ENCODE peak calls at places on chromosomes 7 and 10, in four cellular contexts. One of them, this sample, is unnamed.

GRCh38 chr10:69734797-69735468 is 66.8 kb upstream of the COL13A1 start:
- DNase-seq in K562: no peak
- DNase-seq in GM12878: no peak
- DNase-seq in HepG2: no peak
- DNase-seq in this sample: no peak

GRCh38 chr10:110504111-110504735 is 6.5 kb downstream of the DUSP5 start:
- DNase-seq in K562: peak; percentile 39
- DNase-seq in HepG2: no peak
- DNase-seq in GM12878: peak; percentile 93
- DNase-seq in this sample: no peak

GRCh38 chr10:30788307-30788706 is 158.8 kb upstream of the LYZL2 start:
- DNase-seq in HepG2: no peak
- DNase-seq in GM12878: no peak
- DNase-seq in K562: no peak
- DNase-seq in this sample: no peak

GRCh38 chr7:20408467-20408826 is 77.7 kb downstream of the ITGB8 start:
- DNase-seq in GM12878: no peak
- DNase-seq in K562: no peak
- DNase-seq in HepG2: no peak
- DNase-seq in this sample: no peak

GRCh38 chr7:1536105-1536767 is 5.7 kb downstream of the MAFK start:
- DNase-seq in K562: no peak
- DNase-seq in HepG2: no peak
- DNase-seq in GM12878: no peak
- DNase-seq in this sample: no peak

GRCh38 chr10:15293862-15294835 is 76.9 kb downstream of the FAM171A1 start:
- DNase-seq in GM12878: no peak
- DNase-seq in K562: no peak
- DNase-seq in HepG2: no peak
- DNase-seq in this sample: no peak

GRCh38 chr7:7044806-7045205 is 137.5 kb upstream of the C1GALT1 start:
- DNase-seq in GM12878: no peak
- DNase-seq in HepG2: no peak
- DNase-seq in K562: no peak
- DNase-seq in this sample: no peak

GRCh38 chr7:158495256-158495655 is 92.4 kb downstream of the PTPRN2 start:
- DNase-seq in GM12878: no peak
- DNase-seq in K562: no peak
- DNase-seq in HepG2: no peak
- DNase-seq in this sample: no peak

GRCh38 chr10:43114031-43114742 is 24.1 kb upstream of the CSGALNACT2 start:
- DNase-seq in HepG2: no peak
- DNase-seq in GM12878: no peak
- DNase-seq in K562: no peak
- DNase-seq in this sample: no peak

GRCh38 chr10:133058267-133059092 is 29.2 kb upstream of the ADGRA1 start:
- DNase-seq in K562: no peak
- DNase-seq in HepG2: no peak
- DNase-seq in GM12878: no peak
- DNase-seq in this sample: no peak

GRCh38 chr7:1704326-1705241 is 34.5 kb downstream of the ELFN1 start:
- DNase-seq in GM12878: no peak
- DNase-seq in HepG2: no peak
- DNase-seq in K562: no peak
- DNase-seq in this sample: no peak

GRCh38 chr7:105776068-105776790 is 100.2 kb downstream of the ATXN7L1 start:
- DNase-seq in HepG2: peak; percentile 90
- DNase-seq in K562: peak; percentile 42
- DNase-seq in GM12878: no peak
- DNase-seq in this sample: no peak

GRCh38 chr10:70518695-70519094 is 40.1 kb downstream of the PALD1 start:
- DNase-seq in K562: no peak
- DNase-seq in HepG2: no peak
- DNase-seq in GM12878: no peak
- DNase-seq in this sample: no peak

GRCh38 chr7:141012696-141013344 is 1.9 kb downstream of the MRPS33 start:
- DNase-seq in GM12878: no peak
- DNase-seq in K562: peak; percentile 55
- DNase-seq in HepG2: no peak
- DNase-seq in this sample: no peak

GRCh38 chr7:14457567-14458453 is 444.7 kb downstream of the DGKB start:
- DNase-seq in K562: peak; percentile 51
- DNase-seq in GM12878: no peak
- DNase-seq in HepG2: peak; percentile 26
- DNase-seq in this sample: peak; percentile 68

GRCh38 chr10:6766061-6766460 is 186.0 kb upstream of the PRKCQ start:
- DNase-seq in HepG2: no peak
- DNase-seq in K562: no peak
- DNase-seq in GM12878: no peak
- DNase-seq in this sample: no peak

GRCh38 chr7:30652951-30653641 is 29.2 kb downstream of the CRHR2 start:
- DNase-seq in GM12878: no peak
- DNase-seq in K562: no peak
- DNase-seq in HepG2: no peak
- DNase-seq in this sample: no peak

GRCh38 chr7:131071786-131072504 is 255.7 kb upstream of the MKLN1 start:
- DNase-seq in HepG2: no peak
- DNase-seq in K562: peak; percentile 61
- DNase-seq in GM12878: no peak
- DNase-seq in this sample: no peak

GRCh38 chr7:99409192-99409572 is 413 bp downstream of the BUD31 start:
- DNase-seq in HepG2: no peak
- DNase-seq in K562: peak; percentile 55
- DNase-seq in GM12878: no peak
- DNase-seq in this sample: no peak

GRCh38 chr10:74981831-74982633 is 129.4 kb upstream of the SAMD8 start:
- DNase-seq in HepG2: no peak
- DNase-seq in GM12878: no peak
- DNase-seq in K562: no peak
- DNase-seq in this sample: no peak

GRCh38 chr7:12766416-12766815 is 79.0 kb downstream of the ARL4A start:
- DNase-seq in HepG2: no peak
- DNase-seq in GM12878: no peak
- DNase-seq in K562: no peak
- DNase-seq in this sample: no peak

GRCh38 chr7:27124096-27124978 is 6.2 kb downstream of the HOXA4 start:
- DNase-seq in HepG2: no peak
- DNase-seq in GM12878: no peak
- DNase-seq in K562: no peak
- DNase-seq in this sample: no peak

GRCh38 chr7:125930848-125931247 is 1001.2 kb upstream of the POT1 start:
- DNase-seq in GM12878: no peak
- DNase-seq in HepG2: no peak
- DNase-seq in K562: no peak
- DNase-seq in this sample: no peak

GRCh38 chr7:62361-63116 is 129.8 kb upstream of the FAM20C start:
- DNase-seq in GM12878: no peak
- DNase-seq in HepG2: no peak
- DNase-seq in K562: no peak
- DNase-seq in this sample: no peak

GRCh38 chr10:3166496-3167290 is 5.9 kb downstream of the PITRM1 start:
- DNase-seq in HepG2: no peak
- DNase-seq in K562: no peak
- DNase-seq in GM12878: no peak
- DNase-seq in this sample: no peak

GRCh38 chr7:36781011-36781738 is 56.9 kb upstream of the AOAH start:
- DNase-seq in HepG2: peak; percentile 13
- DNase-seq in K562: no peak
- DNase-seq in GM12878: no peak
- DNase-seq in this sample: no peak

GRCh38 chr7:23337374-23337773 is 38.2 kb downstream of the MALSU1 start:
- DNase-seq in K562: no peak
- DNase-seq in HepG2: no peak
- DNase-seq in GM12878: no peak
- DNase-seq in this sample: no peak

GRCh38 chr7:27133409-27134157 is 3.0 kb upstream of the HOXA4 start:
- DNase-seq in HepG2: peak; percentile 94
- DNase-seq in GM12878: no peak
- DNase-seq in K562: no peak
- DNase-seq in this sample: no peak

GRCh38 chr7:46953008-46953407 is 628.9 kb downstream of the TNS3 start:
- DNase-seq in HepG2: no peak
- DNase-seq in K562: no peak
- DNase-seq in GM12878: no peak
- DNase-seq in this sample: no peak

GRCh38 chr7:20021834-20022233 is 195.3 kb downstream of the MACC1 start:
- DNase-seq in K562: no peak
- DNase-seq in HepG2: no peak
- DNase-seq in GM12878: peak; percentile 48
- DNase-seq in this sample: no peak

GRCh38 chr10:121069061-121069850 is 218.1 kb downstream of the WDR11 start:
- DNase-seq in K562: no peak
- DNase-seq in HepG2: no peak
- DNase-seq in GM12878: peak; percentile 7
- DNase-seq in this sample: no peak

GRCh38 chr7:135853499-135853898 is 104.9 kb upstream of the FAM180A start:
- DNase-seq in HepG2: no peak
- DNase-seq in K562: no peak
- DNase-seq in GM12878: no peak
- DNase-seq in this sample: no peak

GRCh38 chr7:51243631-51244030 is 73.0 kb downstream of the COBL start:
- DNase-seq in GM12878: no peak
- DNase-seq in K562: no peak
- DNase-seq in HepG2: no peak
- DNase-seq in this sample: no peak

GRCh38 chr7:86644282-86645173 is 819 bp downstream of the GRM3 start:
- DNase-seq in GM12878: no peak
- DNase-seq in HepG2: no peak
- DNase-seq in K562: no peak
- DNase-seq in this sample: no peak

GRCh38 chr10:77702166-77702565 is 64.6 kb upstream of the KCNMA1 start:
- DNase-seq in K562: no peak
- DNase-seq in HepG2: no peak
- DNase-seq in GM12878: no peak
- DNase-seq in this sample: no peak

GRCh38 chr10:8894148-8894547 is 839.7 kb downstream of the GATA3 start:
- DNase-seq in K562: no peak
- DNase-seq in HepG2: no peak
- DNase-seq in GM12878: no peak
- DNase-seq in this sample: no peak

GRCh38 chr10:15245530-15245929 is 77.0 kb upstream of the NMT2 start:
- DNase-seq in HepG2: peak; percentile 20
- DNase-seq in GM12878: no peak
- DNase-seq in K562: peak; percentile 28
- DNase-seq in this sample: peak; percentile 27

GRCh38 chr7:472640-472957 is 47.0 kb downstream of the PDGFA start:
- DNase-seq in HepG2: no peak
- DNase-seq in K562: no peak
- DNase-seq in GM12878: no peak
- DNase-seq in this sample: no peak

GRCh38 chr7:106021211-106022067 is 58.4 kb downstream of the CDHR3 start:
- DNase-seq in GM12878: no peak
- DNase-seq in HepG2: no peak
- DNase-seq in K562: no peak
- DNase-seq in this sample: peak; percentile 18

GRCh38 chr10:95559466-95559865 is 1.7 kb downstream of the SORBS1 start:
- DNase-seq in GM12878: no peak
- DNase-seq in HepG2: no peak
- DNase-seq in K562: no peak
- DNase-seq in this sample: no peak
- TF ChIP-seq FOXK2 in GM12878: no peak
- TF ChIP-seq FOXK2 in HepG2: no peak
- TF ChIP-seq FOXK2 in K562: no peak
- TF ChIP-seq FOXK2 in this sample: no peak

GRCh38 chr10:633279-634245 is 55.9 kb downstream of the DIP2C start:
- DNase-seq in HepG2: peak; percentile 33
- DNase-seq in GM12878: no peak
- DNase-seq in K562: no peak
- DNase-seq in this sample: no peak
- TF ChIP-seq FOXK2 in HepG2: no peak
- TF ChIP-seq FOXK2 in GM12878: no peak
- TF ChIP-seq FOXK2 in K562: no peak
- TF ChIP-seq FOXK2 in this sample: no peak

GRCh38 chr10:71631007-71631859 is 88.3 kb downstream of the C10orf105 start:
- DNase-seq in GM12878: no peak
- DNase-seq in K562: peak; percentile 43
- DNase-seq in HepG2: no peak
- DNase-seq in this sample: no peak
- TF ChIP-seq FOXK2 in GM12878: no peak
- TF ChIP-seq FOXK2 in K562: no peak
- TF ChIP-seq FOXK2 in HepG2: no peak
- TF ChIP-seq FOXK2 in this sample: no peak

GRCh38 chr7:111159426-111159825 is 68.5 kb downstream of the LRRN3 start:
- DNase-seq in HepG2: no peak
- DNase-seq in K562: no peak
- DNase-seq in GM12878: no peak
- DNase-seq in this sample: no peak
- TF ChIP-seq FOXK2 in HepG2: no peak
- TF ChIP-seq FOXK2 in K562: no peak
- TF ChIP-seq FOXK2 in GM12878: no peak
- TF ChIP-seq FOXK2 in this sample: no peak

GRCh38 chr7:139682136-139683013 is 95.4 kb downstream of the HIPK2 start:
- DNase-seq in GM12878: no peak
- DNase-seq in HepG2: peak; percentile 61
- DNase-seq in K562: peak; percentile 13
- DNase-seq in this sample: no peak
- TF ChIP-seq FOXK2 in GM12878: no peak
- TF ChIP-seq FOXK2 in HepG2: no peak
- TF ChIP-seq FOXK2 in K562: no peak
- TF ChIP-seq FOXK2 in this sample: no peak

GRCh38 chr7:107836237-107837144 is 33.5 kb upstream of the SLC26A3 start:
- DNase-seq in GM12878: no peak
- DNase-seq in HepG2: no peak
- DNase-seq in K562: peak; percentile 72
- DNase-seq in this sample: no peak
- TF ChIP-seq FOXK2 in GM12878: no peak
- TF ChIP-seq FOXK2 in HepG2: no peak
- TF ChIP-seq FOXK2 in K562: peak; percentile 77
- TF ChIP-seq FOXK2 in this sample: no peak

DNA sequence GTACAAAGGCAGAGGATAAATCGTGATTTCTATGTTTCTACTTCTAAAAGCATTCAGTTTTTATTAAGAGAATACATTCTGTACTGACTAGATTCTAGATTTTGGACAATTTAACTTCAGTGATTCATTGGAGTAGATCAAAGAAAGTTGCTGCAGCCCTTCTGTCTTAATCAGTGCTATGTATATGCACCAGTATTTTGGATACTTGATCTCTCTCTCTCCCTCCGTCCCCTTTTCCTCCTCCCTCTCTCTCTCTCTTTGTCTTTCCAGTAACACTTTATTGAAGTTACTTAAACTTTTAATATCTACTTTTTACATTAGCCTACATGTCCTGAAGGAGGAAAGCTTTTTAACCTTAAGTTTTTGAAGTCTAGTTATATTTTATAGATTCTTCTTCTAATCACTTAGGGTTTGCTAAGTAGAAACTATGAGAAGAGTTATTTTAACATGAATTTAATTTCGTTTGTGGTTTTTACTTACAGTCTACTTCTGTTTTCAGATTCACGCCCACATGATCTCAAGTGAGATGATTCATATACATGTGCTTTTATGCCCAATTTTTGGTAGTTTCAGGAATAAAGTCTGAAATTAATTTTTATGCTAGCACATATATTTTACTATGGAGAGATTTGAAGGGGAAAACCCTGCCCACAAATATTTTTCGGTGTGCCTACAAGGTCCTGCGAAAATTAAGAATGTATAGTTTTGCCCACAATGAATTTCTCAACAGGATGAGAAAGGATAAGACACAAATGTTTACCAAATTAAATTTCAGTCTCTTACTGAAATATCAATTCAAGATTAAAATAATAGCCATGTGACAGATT is 9.1 kb downstream of the MDFIC start:
- DNase-seq in HepG2: no peak
- DNase-seq in K562: no peak
- DNase-seq in GM12878: no peak
- DNase-seq in this sample: no peak
- TF ChIP-seq FOXK2 in HepG2: no peak
- TF ChIP-seq FOXK2 in K562: no peak
- TF ChIP-seq FOXK2 in GM12878: no peak
- TF ChIP-seq FOXK2 in this sample: no peak

This sample was measured in HEK293T.